ENCODE peak calls at places on chromosome 15, in five cellular contexts. One of them, this sample, is unnamed.

GRCh38 chr15:38130739-38131498 is 121.7 kb upstream of the SPRED1 start:
- DNase-seq in K562: no peak
- DNase-seq in H1: no peak
- DNase-seq in GM12878: peak; percentile 51
- DNase-seq in A549: no peak
- DNase-seq in this sample: no peak

GRCh38 chr15:22895465-22896190 is 57.2 kb downstream of the NIPA2 start:
- DNase-seq in A549: peak; percentile 80
- DNase-seq in K562: peak; percentile 35
- DNase-seq in H1: no peak
- DNase-seq in GM12878: peak; percentile 1
- DNase-seq in this sample: no peak

GRCh38 chr15:66253643-66254363 is at the start of gene MEGF11:
- DNase-seq in GM12878: no peak
- DNase-seq in K562: peak; percentile 45
- DNase-seq in H1: peak; percentile 79
- DNase-seq in A549: peak; percentile 42
- DNase-seq in this sample: no peak

GRCh38 chr15:50068016-50068415 is 51.0 kb downstream of the ATP8B4 start:
- DNase-seq in H1: no peak
- DNase-seq in K562: no peak
- DNase-seq in GM12878: no peak
- DNase-seq in A549: no peak
- DNase-seq in this sample: peak; percentile 56

GRCh38 chr15:48005921-48006541 is 114.8 kb upstream of the SLC24A5 start:
- DNase-seq in GM12878: no peak
- DNase-seq in K562: no peak
- DNase-seq in H1: no peak
- DNase-seq in A549: no peak
- DNase-seq in this sample: no peak

GRCh38 chr15:66838671-66839239 is 136.7 kb downstream of the SMAD6 start:
- DNase-seq in K562: peak; percentile 63
- DNase-seq in GM12878: no peak
- DNase-seq in H1: no peak
- DNase-seq in A549: peak; percentile 57
- DNase-seq in this sample: peak; percentile 33

GRCh38 chr15:31157644-31158069 is 56.1 kb upstream of the TRPM1 start:
- DNase-seq in A549: peak; percentile 40
- DNase-seq in H1: no peak
- DNase-seq in K562: no peak
- DNase-seq in GM12878: no peak
- DNase-seq in this sample: peak; percentile 98

GRCh38 chr15:67059127-67059553 is 6.3 kb upstream of the SMAD3 start:
- DNase-seq in H1: no peak
- DNase-seq in A549: no peak
- DNase-seq in GM12878: no peak
- DNase-seq in K562: no peak
- DNase-seq in this sample: peak; percentile 64

GRCh38 chr15:71011503-71012155 is 103.6 kb upstream of the THSD4 start:
- DNase-seq in H1: no peak
- DNase-seq in GM12878: no peak
- DNase-seq in A549: peak; percentile 75
- DNase-seq in K562: peak; percentile 9
- DNase-seq in this sample: peak; percentile 3

GRCh38 chr15:67405208-67406191 is 115.4 kb upstream of the C15orf61 start:
- DNase-seq in GM12878: no peak
- DNase-seq in A549: peak; percentile 61
- DNase-seq in H1: no peak
- DNase-seq in K562: no peak
- DNase-seq in this sample: no peak

GRCh38 chr15:92333709-92334108 is 60.0 kb upstream of the ST8SIA2 start:
- DNase-seq in A549: no peak
- DNase-seq in H1: no peak
- DNase-seq in GM12878: no peak
- DNase-seq in K562: no peak
- DNase-seq in this sample: no peak

GRCh38 chr15:73930371-73930770 is 4.1 kb downstream of the LOXL1 start:
- DNase-seq in H1: no peak
- DNase-seq in GM12878: no peak
- DNase-seq in A549: no peak
- DNase-seq in K562: no peak
- DNase-seq in this sample: no peak

GRCh38 chr15:40283615-40284306 is 897 bp upstream of the ANKRD63 start:
- DNase-seq in A549: no peak
- DNase-seq in K562: no peak
- DNase-seq in GM12878: no peak
- DNase-seq in H1: no peak
- DNase-seq in this sample: no peak

GRCh38 chr15:40280260-40281056 is 2.4 kb downstream of the ANKRD63 start:
- DNase-seq in GM12878: no peak
- DNase-seq in A549: no peak
- DNase-seq in K562: no peak
- DNase-seq in H1: peak; percentile 74
- DNase-seq in this sample: no peak

GRCh38 chr15:40282870-40283614 is at the start of gene ANKRD63:
- DNase-seq in A549: no peak
- DNase-seq in GM12878: no peak
- DNase-seq in H1: no peak
- DNase-seq in K562: peak; percentile 83
- DNase-seq in this sample: no peak

GRCh38 chr15:40281057-40281850 is 1.6 kb downstream of the ANKRD63 start:
- DNase-seq in H1: peak; percentile 68
- DNase-seq in GM12878: no peak
- DNase-seq in K562: no peak
- DNase-seq in A549: no peak
- DNase-seq in this sample: no peak

GRCh38 chr15:40282144-40282869 is 557 bp downstream of the ANKRD63 start:
- DNase-seq in K562: peak; percentile 81
- DNase-seq in A549: peak; percentile 64
- DNase-seq in GM12878: no peak
- DNase-seq in H1: peak; percentile 86
- DNase-seq in this sample: peak; percentile 30
- TF ChIP-seq KDM1A in K562: no peak
- TF ChIP-seq KDM1A in A549: no peak
- TF ChIP-seq KDM1A in GM12878: no peak
- TF ChIP-seq KDM1A in H1: no peak
- TF ChIP-seq KDM1A in this sample: peak; percentile 32

GRCh38 chr15:94231728-94232086 is 346 bp downstream of the MCTP2 start:
- DNase-seq in K562: no peak
- DNase-seq in GM12878: no peak
- DNase-seq in H1: no peak
- DNase-seq in A549: no peak
- DNase-seq in this sample: peak; percentile 7

GRCh38 chr15:94232107-94232506 is 746 bp downstream of the MCTP2 start:
- DNase-seq in K562: no peak
- DNase-seq in A549: no peak
- DNase-seq in H1: no peak
- DNase-seq in GM12878: peak; percentile 28
- DNase-seq in this sample: no peak

GRCh38 chr15:94230886-94231727 is at the start of gene MCTP2:
- DNase-seq in A549: peak; percentile 11
- DNase-seq in H1: peak; percentile 85
- DNase-seq in GM12878: peak; percentile 57
- DNase-seq in K562: no peak
- DNase-seq in this sample: peak; percentile 62

GRCh38 chr15:94230436-94230885 is 900 bp upstream of the MCTP2 start:
- DNase-seq in GM12878: no peak
- DNase-seq in K562: no peak
- DNase-seq in H1: no peak
- DNase-seq in A549: no peak
- DNase-seq in this sample: no peak

GRCh38 chr15:94229591-94230365 is 1.6 kb upstream of the MCTP2 start:
- DNase-seq in K562: no peak
- DNase-seq in GM12878: peak; percentile 70
- DNase-seq in A549: no peak
- DNase-seq in H1: no peak
- DNase-seq in this sample: no peak
- TF ChIP-seq KDM1A in K562: no peak
- TF ChIP-seq KDM1A in GM12878: no peak
- TF ChIP-seq KDM1A in A549: no peak
- TF ChIP-seq KDM1A in H1: no peak
- TF ChIP-seq KDM1A in this sample: no peak

GRCh38 chr15:35184646-35185045 is 99.6 kb upstream of the NANOGP8 start:
- DNase-seq in H1: no peak
- DNase-seq in K562: no peak
- DNase-seq in A549: no peak
- DNase-seq in GM12878: no peak
- DNase-seq in this sample: no peak

GRCh38 chr15:35186346-35186745 is 101.3 kb upstream of the NANOGP8 start:
- DNase-seq in GM12878: no peak
- DNase-seq in H1: no peak
- DNase-seq in K562: no peak
- DNase-seq in A549: no peak
- DNase-seq in this sample: no peak

GRCh38 chr15:35179739-35180138 is 94.6 kb upstream of the NANOGP8 start:
- DNase-seq in GM12878: no peak
- DNase-seq in A549: no peak
- DNase-seq in K562: no peak
- DNase-seq in H1: no peak
- DNase-seq in this sample: no peak

GRCh38 chr15:35182841-35183479 is 97.9 kb upstream of the NANOGP8 start:
- DNase-seq in H1: peak; percentile 75
- DNase-seq in K562: no peak
- DNase-seq in A549: no peak
- DNase-seq in GM12878: peak; percentile 45
- DNase-seq in this sample: no peak

DNA sequence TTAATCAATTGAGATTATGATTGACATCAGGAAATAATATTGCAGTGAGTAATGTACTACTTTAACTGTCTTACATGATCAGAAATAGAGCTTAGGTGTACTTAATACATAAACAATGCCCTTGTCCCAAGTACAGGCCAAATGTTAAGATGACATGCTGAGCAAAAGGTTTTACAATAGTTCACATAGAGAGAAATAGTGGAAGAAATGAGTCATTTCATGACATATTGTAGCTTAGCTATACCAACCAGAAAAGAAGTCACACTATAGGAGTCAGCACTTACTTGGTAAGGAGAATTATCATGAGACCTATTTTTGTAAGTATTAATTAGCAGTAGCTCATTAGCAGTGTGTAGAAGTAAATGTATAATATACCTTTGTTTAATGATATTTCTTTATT is 96.4 kb upstream of the NANOGP8 start:
- DNase-seq in H1: no peak
- DNase-seq in A549: peak; percentile 6
- DNase-seq in K562: no peak
- DNase-seq in GM12878: peak; percentile 21
- DNase-seq in this sample: no peak
- TF ChIP-seq KDM1A in H1: no peak
- TF ChIP-seq KDM1A in A549: no peak
- TF ChIP-seq KDM1A in K562: no peak
- TF ChIP-seq KDM1A in GM12878: no peak
- TF ChIP-seq KDM1A in this sample: no peak

DNA sequence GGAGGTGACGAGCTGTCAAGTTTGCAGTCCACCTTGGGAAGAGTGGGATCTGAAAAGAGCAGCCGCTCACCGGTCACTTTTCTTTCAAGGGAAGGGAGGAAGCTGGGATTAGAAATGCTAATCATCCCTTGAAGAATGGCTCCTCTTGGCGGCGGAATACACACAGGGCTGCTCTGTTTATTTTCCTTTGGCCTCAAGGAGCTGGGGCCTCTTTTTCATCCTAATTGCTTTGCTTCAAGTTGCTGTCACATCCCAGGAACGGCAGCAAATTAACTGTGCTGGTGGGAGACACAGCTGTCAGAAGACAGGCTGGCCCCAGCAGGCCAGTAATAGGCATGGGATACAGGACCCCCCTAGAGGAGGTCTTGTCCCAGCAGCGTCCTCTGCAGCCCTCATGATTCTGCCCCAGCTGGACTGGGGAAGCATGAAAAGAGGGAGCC is 6.7 kb downstream of the KBTBD13 start:
- DNase-seq in K562: no peak
- DNase-seq in A549: no peak
- DNase-seq in H1: no peak
- DNase-seq in GM12878: no peak
- DNase-seq in this sample: no peak
- TF ChIP-seq KDM1A in K562: no peak
- TF ChIP-seq KDM1A in A549: no peak
- TF ChIP-seq KDM1A in H1: no peak
- TF ChIP-seq KDM1A in GM12878: no peak
- TF ChIP-seq KDM1A in this sample: no peak

GRCh38 chr15:83694538-83694937 is 40.6 kb downstream of the ADAMTSL3 start:
- DNase-seq in GM12878: no peak
- DNase-seq in A549: no peak
- DNase-seq in K562: no peak
- DNase-seq in H1: no peak
- DNase-seq in this sample: no peak

GRCh38 chr15:83695246-83695645 is 41.3 kb downstream of the ADAMTSL3 start:
- DNase-seq in A549: no peak
- DNase-seq in K562: no peak
- DNase-seq in H1: no peak
- DNase-seq in GM12878: no peak
- DNase-seq in this sample: no peak

GRCh38 chr15:83692820-83693581 is 39.1 kb downstream of the ADAMTSL3 start:
- DNase-seq in H1: no peak
- DNase-seq in GM12878: no peak
- DNase-seq in A549: no peak
- DNase-seq in K562: no peak
- DNase-seq in this sample: no peak

GRCh38 chr15:83695901-83696425 is 42.0 kb downstream of the ADAMTSL3 start:
- DNase-seq in K562: no peak
- DNase-seq in GM12878: no peak
- DNase-seq in A549: peak; percentile 13
- DNase-seq in H1: no peak
- DNase-seq in this sample: no peak

GRCh38 chr15:83694030-83694429 is 40.1 kb downstream of the ADAMTSL3 start:
- DNase-seq in H1: peak; percentile 49
- DNase-seq in K562: no peak
- DNase-seq in GM12878: no peak
- DNase-seq in A549: peak; percentile 15
- DNase-seq in this sample: no peak
- TF ChIP-seq KDM1A in H1: no peak
- TF ChIP-seq KDM1A in K562: no peak
- TF ChIP-seq KDM1A in GM12878: no peak
- TF ChIP-seq KDM1A in A549: no peak
- TF ChIP-seq KDM1A in this sample: no peak